ENCODE peak calls at places on chromosomes 12 and 14, in five cellular contexts. One of them, this sample, is unnamed.

GRCh38 chr12:1518763-1519516 is 75.4 kb downstream of the FBXL14 start:
- DNase-seq in AG04450: peak
- DNase-seq in epithelial cell of esophagus: peak
- DNase-seq in GM04504: no peak
- DNase-seq in ovary: peak
- DNase-seq in this sample: no peak

GRCh38 chr12:80627773-80628172 is 79.7 kb upstream of the MYF6 start:
- DNase-seq in AG04450: peak
- DNase-seq in epithelial cell of esophagus: peak
- DNase-seq in ovary: no peak
- DNase-seq in GM04504: peak
- DNase-seq in this sample: no peak

GRCh38 chr14:78153069-78153351 is 17.2 kb upstream of the NRXN3 start:
- DNase-seq in GM04504: no peak
- DNase-seq in ovary: no peak
- DNase-seq in AG04450: no peak
- DNase-seq in epithelial cell of esophagus: peak
- DNase-seq in this sample: no peak

GRCh38 chr12:91703884-91704283 is 441.8 kb downstream of the BTG1 start:
- DNase-seq in AG04450: no peak
- DNase-seq in GM04504: no peak
- DNase-seq in epithelial cell of esophagus: no peak
- DNase-seq in ovary: no peak
- DNase-seq in this sample: no peak

GRCh38 chr14:24941719-24942118 is 108.2 kb downstream of the STXBP6 start:
- DNase-seq in AG04450: no peak
- DNase-seq in GM04504: no peak
- DNase-seq in epithelial cell of esophagus: no peak
- DNase-seq in ovary: no peak
- DNase-seq in this sample: no peak

GRCh38 chr14:90483551-90483950 is 86.7 kb downstream of the CALM1 start:
- DNase-seq in epithelial cell of esophagus: peak
- DNase-seq in GM04504: no peak
- DNase-seq in ovary: no peak
- DNase-seq in AG04450: no peak
- DNase-seq in this sample: no peak

GRCh38 chr14:90820958-90821357 is 4.7 kb upstream of the TTC7B start:
- DNase-seq in ovary: no peak
- DNase-seq in epithelial cell of esophagus: peak
- DNase-seq in GM04504: no peak
- DNase-seq in AG04450: no peak
- DNase-seq in this sample: peak

GRCh38 chr12:57481671-57482070 is 2.0 kb upstream of the ARHGAP9 start:
- DNase-seq in AG04450: no peak
- DNase-seq in ovary: no peak
- DNase-seq in GM04504: no peak
- DNase-seq in epithelial cell of esophagus: no peak
- DNase-seq in this sample: no peak

GRCh38 chr14:32043624-32044023 is 33.5 kb upstream of the ARHGAP5 start:
- DNase-seq in epithelial cell of esophagus: no peak
- DNase-seq in AG04450: no peak
- DNase-seq in ovary: no peak
- DNase-seq in GM04504: no peak
- DNase-seq in this sample: no peak

GRCh38 chr14:97359391-97359790 is 562.2 kb downstream of the VRK1 start:
- DNase-seq in AG04450: no peak
- DNase-seq in ovary: no peak
- DNase-seq in GM04504: no peak
- DNase-seq in epithelial cell of esophagus: no peak
- DNase-seq in this sample: no peak

GRCh38 chr12:78331764-78332163 is 501.1 kb downstream of the NAV3 start:
- DNase-seq in GM04504: no peak
- DNase-seq in AG04450: no peak
- DNase-seq in epithelial cell of esophagus: no peak
- DNase-seq in ovary: no peak
- DNase-seq in this sample: no peak

GRCh38 chr12:47100146-47100545 is 20.4 kb upstream of the AMIGO2 start:
- DNase-seq in GM04504: no peak
- DNase-seq in AG04450: no peak
- DNase-seq in epithelial cell of esophagus: no peak
- DNase-seq in ovary: no peak
- DNase-seq in this sample: no peak

GRCh38 chr14:72054929-72055328 is 122.7 kb downstream of the RGS6 start:
- DNase-seq in AG04450: no peak
- DNase-seq in ovary: no peak
- DNase-seq in GM04504: no peak
- DNase-seq in epithelial cell of esophagus: no peak
- DNase-seq in this sample: no peak

GRCh38 chr12:32399373-32400113 is at the start of gene FGD4:
- DNase-seq in AG04450: peak
- DNase-seq in GM04504: peak
- DNase-seq in epithelial cell of esophagus: peak
- DNase-seq in ovary: peak
- DNase-seq in this sample: peak

GRCh38 chr12:38151991-38152700 is 164.4 kb upstream of the ALG10B start:
- DNase-seq in ovary: no peak
- DNase-seq in GM04504: no peak
- DNase-seq in AG04450: no peak
- DNase-seq in epithelial cell of esophagus: no peak
- DNase-seq in this sample: no peak

GRCh38 chr14:65302571-65303184 is 109.9 kb upstream of the FUT8 start:
- DNase-seq in GM04504: no peak
- DNase-seq in epithelial cell of esophagus: no peak
- DNase-seq in AG04450: no peak
- DNase-seq in ovary: no peak
- DNase-seq in this sample: no peak

GRCh38 chr12:106282457-106283097 is 20.0 kb upstream of the TCP11L2 start:
- DNase-seq in AG04450: no peak
- DNase-seq in ovary: no peak
- DNase-seq in epithelial cell of esophagus: peak
- DNase-seq in GM04504: no peak
- DNase-seq in this sample: no peak

GRCh38 chr14:21668377-21668776 is 5.2 kb downstream of the OR4E1 start:
- DNase-seq in ovary: no peak
- DNase-seq in epithelial cell of esophagus: peak
- DNase-seq in GM04504: no peak
- DNase-seq in AG04450: no peak
- DNase-seq in this sample: no peak

GRCh38 chr14:94027566-94028449 is 1.7 kb downstream of the OTUB2 start:
- DNase-seq in ovary: no peak
- DNase-seq in AG04450: no peak
- DNase-seq in GM04504: no peak
- DNase-seq in epithelial cell of esophagus: peak
- DNase-seq in this sample: no peak

GRCh38 chr14:71529855-71530254 is 402.4 kb upstream of the RGS6 start:
- DNase-seq in epithelial cell of esophagus: no peak
- DNase-seq in GM04504: no peak
- DNase-seq in ovary: no peak
- DNase-seq in AG04450: no peak
- DNase-seq in this sample: peak

GRCh38 chr14:49549881-49550280 is 36.3 kb downstream of the RPS29 start:
- DNase-seq in ovary: no peak
- DNase-seq in epithelial cell of esophagus: peak
- DNase-seq in AG04450: no peak
- DNase-seq in GM04504: peak
- DNase-seq in this sample: no peak

GRCh38 chr14:68199465-68200145 is 380.0 kb downstream of the RAD51B start:
- DNase-seq in epithelial cell of esophagus: peak
- DNase-seq in GM04504: no peak
- DNase-seq in ovary: peak
- DNase-seq in AG04450: no peak
- DNase-seq in this sample: peak

GRCh38 chr12:124440841-124441381 is 126.5 kb downstream of the NCOR2 start:
- DNase-seq in ovary: peak
- DNase-seq in AG04450: no peak
- DNase-seq in epithelial cell of esophagus: peak
- DNase-seq in GM04504: no peak
- DNase-seq in this sample: no peak

GRCh38 chr14:60247994-60248696 is 876 bp upstream of the PPM1A start:
- DNase-seq in ovary: peak
- DNase-seq in GM04504: peak
- DNase-seq in AG04450: peak
- DNase-seq in epithelial cell of esophagus: peak
- DNase-seq in this sample: peak

GRCh38 chr14:52834440-52834842 is 43.0 kb upstream of the GNPNAT1 start:
- DNase-seq in AG04450: peak
- DNase-seq in GM04504: peak
- DNase-seq in ovary: no peak
- DNase-seq in epithelial cell of esophagus: peak
- DNase-seq in this sample: no peak

GRCh38 chr14:103561381-103562134 is 899 bp downstream of the BAG5 start:
- DNase-seq in epithelial cell of esophagus: peak
- DNase-seq in ovary: no peak
- DNase-seq in AG04450: no peak
- DNase-seq in GM04504: no peak
- DNase-seq in this sample: no peak

GRCh38 chr14:23057757-23058653 is 685 bp upstream of the CDH24 start:
- DNase-seq in AG04450: peak
- DNase-seq in epithelial cell of esophagus: peak
- DNase-seq in ovary: peak
- DNase-seq in GM04504: peak
- DNase-seq in this sample: peak

GRCh38 chr14:51575225-51576111 is 76.2 kb upstream of the FRMD6 start:
- DNase-seq in AG04450: no peak
- DNase-seq in epithelial cell of esophagus: no peak
- DNase-seq in GM04504: no peak
- DNase-seq in ovary: no peak
- DNase-seq in this sample: peak

GRCh38 chr14:93972618-93973205 is 3.7 kb downstream of the ASB2 start:
- DNase-seq in epithelial cell of esophagus: no peak
- DNase-seq in AG04450: no peak
- DNase-seq in GM04504: no peak
- DNase-seq in ovary: no peak
- DNase-seq in this sample: no peak

GRCh38 chr12:120254809-120255208 is 10.7 kb downstream of the PXN start:
- DNase-seq in AG04450: no peak
- DNase-seq in ovary: no peak
- DNase-seq in epithelial cell of esophagus: no peak
- DNase-seq in GM04504: no peak
- DNase-seq in this sample: no peak